ENCODE peak calls at places on chromosomes 16 and 17, in six cellular contexts. K is CD4-positive, alpha-beta T cell; R is neuronal stem cell; M is cortex of kidney; L is glutamatergic neuron; E is activated T-cell treated with anti-CD3 and anti-CD28 coated beads for 1 hour. P is an unnamed sample.
A peak's percentile ranks its signal among the peaks of the same experiment; 100 is the strongest.

GRCh38 chr17:60148300-60148838 is 1.4 kb upstream of the CA4 start:
- DNase-seq in E (no peak), M (no peak), K (no peak), R (no peak), L (no peak), P (no peak)

GRCh38 chr16:13436641-13437423 is 483.1 kb upstream of the ERCC4 start:
- DNase-seq in R (no peak), E (no peak), K (no peak), L (no peak), M (no peak), P (no peak)

GRCh38 chr17:31100840-31101239 is 6.1 kb downstream of the NF1 start:
- DNase-seq in E (no peak), K (no peak), L (no peak), R (peak; percentile 46), M (no peak), P (no peak)

GRCh38 chr16:89357055-89357454 is 133.3 kb downstream of the ANKRD11 start:
- DNase-seq in R (no peak), E (no peak), M (no peak), K (no peak), L (no peak), P (no peak)

GRCh38 chr16:24540575-24541240 is 1.3 kb downstream of the RBBP6 start:
- DNase-seq in L (no peak), M (no peak), E (no peak), R (no peak), K (no peak), P (no peak)

GRCh38 chr16:83903739-83904138 is 4.8 kb downstream of the MLYCD start:
- DNase-seq in L (peak; percentile 48), R (no peak), K (no peak), M (no peak), E (no peak), P (no peak)

GRCh38 chr16:29663020-29663828 is at the start of gene SPN:
- DNase-seq in L (no peak), M (no peak), E (peak; percentile 28), R (no peak), K (no peak), P (no peak)

GRCh38 chr16:87460936-87461335 is 31.9 kb downstream of the ZCCHC14 start:
- DNase-seq in E (no peak), K (no peak), L (no peak), M (no peak), R (no peak), P (no peak)

P was measured in progenitor cell of endocrine pancreas.